ENCODE peak calls at places on chromosomes 16 and 17, in ten cellular contexts. J is GM10248; Z is naive thymus-derived CD4-positive, alpha-beta T cell; U is T-helper 2 cell; V is activated CD8-positive, alpha-beta T cell treated with anti-CD3 and anti-CD28 coated beads for 36 hours; F is activated T-helper 9 cell treated with anti-CD3 and anti-CD28 coated beads, Interleukin-2, amount 50 U/mL, for 16 hours; S is H54; C is head of caudate nucleus; Y is iris pigment epithelial cell; Q is midbrain. D is an unnamed sample.

GRCh38 chr16:24988137-24988535 is 27.0 kb downstream of the ARHGAP17 start:
- DNase-seq in Z (no peak), F (no peak), S (no peak), Q (no peak), J (no peak), V (no peak), U (no peak), Y (no peak), C (no peak), D (no peak)

GRCh38 chr17:80202197-80202596 is 17.9 kb downstream of the SGSH start:
- DNase-seq in Y (no peak), J (no peak), V (no peak), Z (no peak), F (no peak), C (no peak), U (no peak), S (no peak), Q (no peak), D (no peak)

GRCh38 chr17:31008374-31009035 is 37.7 kb downstream of the RNF135 start:
- DNase-seq in U (peak), Q (peak), C (peak), Z (peak), S (no peak), V (peak), J (peak), Y (peak), F (peak), D (peak)

GRCh38 chr17:18370761-18371160 is 6.8 kb upstream of the EVPLL start:
- DNase-seq in F (no peak), Y (no peak), C (no peak), V (no peak), Q (no peak), Z (no peak), U (no peak), S (no peak), J (no peak), D (no peak)

GRCh38 chr17:68457168-68457538 is at the start of gene WIPI1:
- DNase-seq in S (no peak), Q (peak), J (no peak), Y (no peak), F (no peak), V (peak), C (no peak), Z (no peak), U (no peak), D (no peak)

GRCh38 chr17:50944902-50945720 is 79.0 kb upstream of the TOB1 start:
- DNase-seq in S (no peak), J (no peak), Z (no peak), U (no peak), Q (no peak), C (no peak), Y (no peak), V (no peak), F (no peak), D (no peak)

GRCh38 chr17:80948091-80948960 is 43.3 kb upstream of the CHMP6 start:
- DNase-seq in C (no peak), J (no peak), Z (no peak), Q (no peak), F (no peak), Y (no peak), U (no peak), V (no peak), S (no peak), D (no peak)

GRCh38 chr17:49996495-49997255 is 1.7 kb upstream of the DLX3 start:
- DNase-seq in Y (no peak), J (peak), C (peak), Q (peak), S (peak), V (peak), U (peak), Z (peak), F (peak), D (peak)

GRCh38 chr17:6110088-6110487 is 39.9 kb downstream of the WSCD1 start:
- DNase-seq in Q (no peak), Y (no peak), V (peak), C (no peak), Z (no peak), U (no peak), S (no peak), F (no peak), J (no peak), D (no peak)

GRCh38 chr17:17387461-17388362 is 84.5 kb downstream of the NT5M start:
- DNase-seq in F (no peak), U (no peak), V (peak), Q (no peak), Z (no peak), J (no peak), Y (no peak), C (no peak), S (no peak), D (no peak)

GRCh38 chr16:48609453-48610023 is 442 bp downstream of the N4BP1 start:
- DNase-seq in U (peak), Z (peak), C (peak), Q (peak), F (peak), J (no peak), V (peak), S (peak), Y (peak), D (peak)

GRCh38 chr17:55158439-55158838 is 106.3 kb upstream of the HLF start:
- DNase-seq in Z (no peak), Y (peak), F (no peak), C (no peak), J (no peak), S (peak), V (no peak), Q (no peak), U (no peak), D (no peak)

GRCh38 chr17:75535119-75535537 is 9.6 kb downstream of the LLGL2 start:
- DNase-seq in C (no peak), S (no peak), Y (no peak), V (peak), Q (no peak), Z (peak), J (no peak), U (peak), F (peak), D (peak)

GRCh38 chr17:78641243-78641642 is 64.0 kb upstream of the DNAH17 start:
- DNase-seq in U (no peak), V (no peak), J (no peak), S (no peak), C (no peak), Z (no peak), Y (no peak), F (no peak), Q (no peak), D (no peak)

GRCh38 chr17:60390881-60391418 is 983 bp downstream of the USP32 start:
- DNase-seq in V (peak), C (peak), J (no peak), U (peak), Q (peak), F (no peak), Y (peak), S (no peak), Z (no peak), D (no peak)

GRCh38 chr17:73476890-73477350 is 165.1 kb upstream of the CDC42EP4 start:
- DNase-seq in C (peak), Z (no peak), Y (no peak), V (no peak), S (no peak), U (no peak), J (no peak), F (no peak), Q (no peak), D (no peak)

GRCh38 chr17:76263896-76264295 is 1.3 kb upstream of the UBALD2 start:
- DNase-seq in J (no peak), V (no peak), F (no peak), Q (no peak), C (no peak), S (no peak), Y (no peak), Z (no peak), U (no peak), D (no peak)

GRCh38 chr17:27382025-27382424 is 74.2 kb upstream of the KSR1 start:
- DNase-seq in J (no peak), S (no peak), Z (no peak), U (no peak), Y (no peak), F (no peak), C (no peak), Q (no peak), V (no peak), D (no peak)

GRCh38 chr17:38969281-38969680 is 2.1 kb upstream of the FBXO47 start:
- DNase-seq in U (no peak), F (no peak), S (no peak), C (no peak), Q (no peak), Y (no peak), J (no peak), Z (no peak), V (no peak), D (no peak)

GRCh38 chr16:83954577-83955016 is 1.6 kb downstream of the OSGIN1 start:
- DNase-seq in Y (peak), V (no peak), F (no peak), J (no peak), U (no peak), C (no peak), Q (no peak), S (peak), Z (no peak), D (no peak)

GRCh38 chr17:42422412-42422957 is 571 bp downstream of the CAVIN1 start:
- DNase-seq in U (no peak), J (peak), Z (no peak), Y (peak), Q (no peak), C (no peak), S (no peak), F (peak), V (peak), D (no peak)

GRCh38 chr17:60524463-60525346 is 1.3 kb downstream of the APPBP2 start:
- DNase-seq in Y (peak), J (no peak), S (no peak), Q (peak), F (no peak), C (no peak), V (no peak), Z (no peak), U (no peak), D (no peak)

D was measured in effector CD4-positive, alpha-beta T cell.